ENCODE peak calls at places on chromosome 7, in four cellular contexts. T is HEK293T; V is Calu3; Z is activated CD4-positive, alpha-beta T cell treated with anti-CD3 and anti-CD28 coated beads for 4 hours. Y is an unnamed sample.

GRCh38 chr7:134993877-134994456 is 7.7 kb downstream of the AGBL3 start:
- DNase-seq in T (no peak), V (no peak), Z (no peak), Y (no peak)

GRCh38 chr7:133633055-133633454 is 380.2 kb downstream of the EXOC4 start:
- DNase-seq in T (no peak), V (peak; percentile 5), Z (no peak), Y (no peak)

GRCh38 chr7:104074529-104074928 is 85.1 kb upstream of the RELN start:
- DNase-seq in T (no peak), V (no peak), Z (no peak), Y (no peak)

GRCh38 chr7:2013381-2014311 is 219.1 kb downstream of the MAD1L1 start:
- DNase-seq in T (no peak), V (no peak), Z (no peak), Y (no peak)

GRCh38 chr7:27210441-27211083 is 10.7 kb upstream of the HOXA13 start:
- DNase-seq in T (peak; percentile 73), V (peak; percentile 76), Z (no peak), Y (peak; percentile 96)

GRCh38 chr7:106635411-106635810 is 25.5 kb downstream of the CCDC71L start:
- DNase-seq in T (no peak), V (no peak), Z (no peak), Y (no peak)

GRCh38 chr7:107372298-107372697 is 97.6 kb upstream of the GPR22 start:
- DNase-seq in T (no peak), V (no peak), Z (no peak), Y (no peak)

GRCh38 chr7:77247206-77247850 is 47.7 kb upstream of the FGL2 start:
- DNase-seq in T (peak; percentile 59), V (peak; percentile 82), Z (peak; percentile 84), Y (peak; percentile 23)

GRCh38 chr7:69847921-69848612 is 249.8 kb downstream of the AUTS2 start:
- DNase-seq in T (no peak), V (no peak), Z (no peak), Y (no peak)

GRCh38 chr7:130841416-130841815 is 107.4 kb upstream of the KLF14 start:
- DNase-seq in T (no peak), V (no peak), Z (no peak), Y (no peak)

GRCh38 chr7:47482013-47482761 is 99.7 kb downstream of the TNS3 start:
- DNase-seq in T (no peak), V (peak; percentile 69), Z (no peak), Y (no peak)

GRCh38 chr7:95585426-95585789 is 10.9 kb downstream of the PDK4 start:
- DNase-seq in T (no peak), V (no peak), Z (no peak), Y (no peak)

GRCh38 chr7:50591480-50592438 is 26.6 kb upstream of the DDC start:
- DNase-seq in T (no peak), V (no peak), Z (no peak), Y (no peak)

GRCh38 chr7:54632696-54633095 is 90.5 kb downstream of the VSTM2A start:
- DNase-seq in T (no peak), V (no peak), Z (no peak), Y (no peak)

GRCh38 chr7:159094919-159095915 is 49.5 kb downstream of the VIPR2 start:
- DNase-seq in T (no peak), V (no peak), Z (no peak), Y (no peak)

GRCh38 chr7:70736715-70737460 is 395.1 kb upstream of the GALNT17 start:
- DNase-seq in T (no peak), V (no peak), Z (no peak), Y (no peak)

GRCh38 chr7:97272237-97272975 is 154.9 kb downstream of the SDHAF3 start:
- DNase-seq in T (no peak), V (no peak), Z (no peak), Y (no peak)

GRCh38 chr7:34875481-34875880 is 161.8 kb downstream of the DPY19L1 start:
- DNase-seq in T (no peak), V (no peak), Z (no peak), Y (no peak)

GRCh38 chr7:47610506-47611044 is 28.7 kb upstream of the TNS3 start:
- DNase-seq in T (no peak), V (no peak), Z (no peak), Y (peak; percentile 69)

GRCh38 chr7:300546-301290 is 10.7 kb downstream of the FOXL3 start:
- DNase-seq in T (no peak), V (no peak), Z (no peak), Y (no peak)

GRCh38 chr7:127587663-127588018 is 570 bp upstream of the ARF5 start:
- DNase-seq in T (no peak), V (no peak), Z (no peak), Y (no peak)

GRCh38 chr7:142872106-142872675 is 13.4 kb downstream of the TRPV6 start:
- DNase-seq in T (no peak), V (no peak), Z (no peak), Y (no peak)

GRCh38 chr7:55484241-55484640 is 88.1 kb downstream of the VOPP1 start:
- DNase-seq in T (no peak), V (no peak), Z (no peak), Y (no peak)

GRCh38 chr7:133575726-133576125 is 322.8 kb downstream of the EXOC4 start:
- DNase-seq in T (no peak), V (no peak), Z (no peak), Y (no peak)

GRCh38 chr7:140674899-140675701 is 2.4 kb downstream of the ADCK2 start:
- DNase-seq in T (peak; percentile 65), V (peak; percentile 24), Z (no peak), Y (peak; percentile 88)

GRCh38 chr7:104891949-104892348 is 122.1 kb upstream of the KMT2E start:
- DNase-seq in T (no peak), V (no peak), Z (no peak), Y (no peak)

GRCh38 chr7:121003986-121004685 is 15.6 kb downstream of the CPED1 start:
- DNase-seq in T (no peak), V (no peak), Z (no peak), Y (no peak)

GRCh38 chr7:101754432-101755159 is 62.8 kb upstream of the CUX1 start:
- DNase-seq in T (peak; percentile 39), V (no peak), Z (no peak), Y (peak; percentile 58)

GRCh38 chr7:100584046-100584676 is 1.8 kb downstream of the LRCH4 start:
- DNase-seq in T (no peak), V (no peak), Z (no peak), Y (no peak)

GRCh38 chr7:47493971-47494370 is 87.9 kb downstream of the TNS3 start:
- DNase-seq in T (no peak), V (peak; percentile 39), Z (no peak), Y (no peak)

GRCh38 chr7:94971051-94971867 is 63.9 kb downstream of the PPP1R9A start:
- DNase-seq in T (no peak), V (no peak), Z (no peak), Y (no peak)

GRCh38 chr7:137913985-137914384 is 67.2 kb upstream of the DGKI start:
- DNase-seq in T (no peak), V (no peak), Z (no peak), Y (no peak)

GRCh38 chr7:28940741-28941385 is 17.3 kb downstream of the TRIL start:
- DNase-seq in T (no peak), V (no peak), Z (no peak), Y (no peak)

GRCh38 chr7:149125864-149126661 is at the start of gene ZNF425:
- DNase-seq in T (peak; percentile 98), V (peak; percentile 96), Z (peak; percentile 92), Y (peak; percentile 92)

GRCh38 chr7:114413741-114414140 is 874 bp upstream of the FOXP2 start:
- DNase-seq in T (no peak), V (no peak), Z (no peak), Y (no peak)

GRCh38 chr7:142804715-142805114 is 33.9 kb downstream of the PRSS2 start:
- DNase-seq in T (no peak), V (no peak), Z (peak; percentile 59), Y (no peak)

GRCh38 chr7:49717547-49717946 is 55.9 kb upstream of the VWC2 start:
- DNase-seq in T (no peak), V (no peak), Z (no peak), Y (no peak)

Y was measured in HuH-7.